ENCODE peak calls at places on chromosomes 13 and 19, in six cellular contexts. B, L, H, Y, U and M are unnamed samples.

GRCh38 chr19:34134190-34135032 is 37.9 kb upstream of the LSM14A start:
- DNase-seq in B (peak; percentile 79), L (peak; percentile 47), H (peak; percentile 87), Y (peak; percentile 80), U (peak; percentile 93), M (peak; percentile 60)

GRCh38 chr13:52405767-52406494 is at the start of gene THSD1:
- DNase-seq in B (peak; percentile 20), L (peak; percentile 41), H (peak; percentile 17), Y (no peak), U (peak; percentile 55), M (no peak)

GRCh38 chr13:27923794-27924528 is 4.2 kb downstream of the PDX1 start:
- DNase-seq in B (no peak), L (no peak), H (peak; percentile 36), Y (no peak), U (no peak), M (no peak)

GRCh38 chr13:101399365-101399764 is 16.9 kb downstream of the NALCN start:
- DNase-seq in B (no peak), L (peak; percentile 34), H (no peak), Y (no peak), U (no peak), M (peak; percentile 13)

GRCh38 chr19:15563325-15563794 is 51.7 kb upstream of the CYP4F8 start:
- DNase-seq in B (no peak), L (no peak), H (no peak), Y (no peak), U (peak; percentile 48), M (no peak)

GRCh38 chr13:56755181-56755580 is 385.5 kb upstream of the PRR20A start:
- DNase-seq in B (no peak), L (no peak), H (no peak), Y (no peak), U (no peak), M (no peak)

GRCh38 chr19:34391813-34392212 is 12.4 kb upstream of the PDCD2L start:
- DNase-seq in B (no peak), L (no peak), H (no peak), Y (no peak), U (no peak), M (no peak)

GRCh38 chr13:34347784-34348573 is 530.0 kb downstream of the RFC3 start:
- DNase-seq in B (peak; percentile 49), L (no peak), H (no peak), Y (no peak), U (no peak), M (peak; percentile 71)

GRCh38 chr13:48545608-48546007 is 12.7 kb upstream of the RCBTB2 start:
- DNase-seq in B (no peak), L (no peak), H (no peak), Y (no peak), U (no peak), M (no peak)

GRCh38 chr19:19403373-19403901 is 2.0 kb upstream of the GATAD2A start:
- DNase-seq in B (no peak), L (peak; percentile 44), H (no peak), Y (no peak), U (no peak), M (peak; percentile 51)

GRCh38 chr13:80923907-80924306 is 583.0 kb upstream of the SPRY2 start:
- DNase-seq in B (no peak), L (no peak), H (no peak), Y (no peak), U (no peak), M (no peak)

GRCh38 chr19:3708207-3708931 is at the start of gene TJP3:
- DNase-seq in B (no peak), L (peak; percentile 39), H (no peak), Y (no peak), U (no peak), M (no peak)
- H4K8ac ChIP-seq in B (no peak within 1 kb of the TSS), L (no peak within 1 kb of the TSS), H (no peak within 1 kb of the TSS), Y (peak within 1 kb of the TSS; percentile 76), U (no peak within 1 kb of the TSS), M (no peak within 1 kb of the TSS)

GRCh38 chr19:1387684-1388636 is 4.3 kb downstream of the NDUFS7 start:
- DNase-seq in B (no peak), L (no peak), H (no peak), Y (no peak), U (no peak), M (no peak)

GRCh38 chr19:1386945-1387683 is 3.4 kb downstream of the NDUFS7 start:
- DNase-seq in B (no peak), L (no peak), H (no peak), Y (no peak), U (no peak), M (no peak)

GRCh38 chr19:1388637-1389026 is 4.9 kb downstream of the NDUFS7 start:
- DNase-seq in B (no peak), L (no peak), H (no peak), Y (no peak), U (no peak), M (no peak)

GRCh38 chr19:1390594-1391423 is 7.1 kb downstream of the NDUFS7 start:
- DNase-seq in B (no peak), L (no peak), H (no peak), Y (no peak), U (no peak), M (no peak)

GRCh38 chr19:1389033-1389940 is 5.6 kb downstream of the NDUFS7 start:
- DNase-seq in B (no peak), L (no peak), H (no peak), Y (no peak), U (no peak), M (no peak)
- H3K14ac ChIP-seq in B (no peak overlapping the region), L (no peak overlapping the region), H (peak overlapping the region; percentile 97), Y (no peak overlapping the region), U (no peak overlapping the region), M (no peak overlapping the region)

GRCh38 chr13:59367467-59367866 is 796.3 kb downstream of the DIAPH3 start:
- DNase-seq in B (no peak), L (no peak), H (no peak), Y (no peak), U (no peak), M (no peak)

GRCh38 chr13:59374720-59375119 is 789.0 kb downstream of the DIAPH3 start:
- DNase-seq in B (peak; percentile 46), L (no peak), H (no peak), Y (no peak), U (no peak), M (no peak)

GRCh38 chr13:59371229-59371628 is 792.5 kb downstream of the DIAPH3 start:
- DNase-seq in B (no peak), L (no peak), H (no peak), Y (no peak), U (no peak), M (no peak)

GRCh38 chr13:59368652-59369051 is 795.1 kb downstream of the DIAPH3 start:
- DNase-seq in B (no peak), L (no peak), H (no peak), Y (no peak), U (no peak), M (no peak)

GRCh38 chr13:59373341-59373740 is 790.4 kb downstream of the DIAPH3 start:
- DNase-seq in B (no peak), L (no peak), H (no peak), Y (no peak), U (no peak), M (no peak)
- H3K4ac ChIP-seq in B (no peak overlapping the region), L (no peak overlapping the region), H (no peak overlapping the region), Y (no peak overlapping the region), U (no peak overlapping the region), M (no peak overlapping the region)

GRCh38 chr13:74289861-74290260 is 155.7 kb upstream of the KLF12 start:
- DNase-seq in B (no peak), L (no peak), H (no peak), Y (no peak), U (no peak), M (no peak)
- H4K8ac ChIP-seq in B (no peak overlapping the region), L (no peak overlapping the region), H (no peak overlapping the region), Y (no peak overlapping the region), U (no peak overlapping the region), M (no peak overlapping the region)

GRCh38 chr13:32068255-32068654 is 36.7 kb downstream of the FRY start:
- DNase-seq in B (no peak), L (no peak), H (no peak), Y (no peak), U (no peak), M (no peak)
- H3K14ac ChIP-seq in B (no peak overlapping the region), L (no peak overlapping the region), H (no peak overlapping the region), Y (no peak overlapping the region), U (no peak overlapping the region), M (no peak overlapping the region)